ENCODE peak calls at places on chromosomes 5 and 9, in eight cellular contexts. E is AG10803; N is kidney; L is CD8-positive, alpha-beta T cell; W is A673; X is colonic mucosa; P is fibroblast of mammary gland; S is upper lobe of left lung. U is an unnamed sample.

GRCh38 chr5:25028994-25029393 is 384.2 kb upstream of the CDH10 start:
- DNase-seq in E (no peak), N (no peak), L (no peak), W (peak), X (no peak), P (no peak), S (no peak), U (no peak)

GRCh38 chr9:18236336-18236735 is 237.6 kb upstream of the ADAMTSL1 start:
- DNase-seq in E (no peak), N (no peak), L (no peak), W (no peak), X (no peak), P (no peak), S (no peak), U (no peak)

GRCh38 chr5:2916076-2916682 is 164.7 kb upstream of the IRX2 start:
- DNase-seq in E (no peak), N (no peak), L (no peak), W (no peak), X (no peak), P (no peak), S (no peak), U (no peak)

GRCh38 chr5:92941806-92942205 is 639.2 kb downstream of the NR2F1-AS1 start:
- DNase-seq in E (no peak), N (no peak), L (no peak), W (no peak), X (no peak), P (no peak), S (no peak), U (no peak)

GRCh38 chr5:127094161-127094560 is 20.9 kb upstream of the C5orf63 start:
- DNase-seq in E (no peak), N (no peak), L (no peak), W (no peak), X (no peak), P (no peak), S (no peak), U (no peak)

GRCh38 chr9:79939819-79940218 is 368.1 kb downstream of the TLE4 start:
- DNase-seq in E (no peak), N (no peak), L (no peak), W (no peak), X (no peak), P (no peak), S (no peak), U (no peak)

GRCh38 chr5:64149268-64149667 is 16.4 kb upstream of the RNF180 start:
- DNase-seq in E (no peak), N (no peak), L (no peak), W (no peak), X (no peak), P (peak), S (no peak), U (no peak)

GRCh38 chr5:112284561-112284960 is 134.5 kb downstream of the EPB41L4A start:
- DNase-seq in E (no peak), N (no peak), L (no peak), W (no peak), X (no peak), P (no peak), S (no peak), U (no peak)

GRCh38 chr5:150780816-150781221 is 2.3 kb downstream of the SMIM3 start:
- DNase-seq in E (peak), N (no peak), L (no peak), W (no peak), X (peak), P (peak), S (no peak), U (peak)

GRCh38 chr9:115988701-115989100 is 164.9 kb upstream of the PAPPA start:
- DNase-seq in E (peak), N (no peak), L (no peak), W (no peak), X (no peak), P (no peak), S (no peak), U (no peak)

GRCh38 chr5:157371655-157372471 is 88.2 kb upstream of the NIPAL4 start:
- DNase-seq in E (peak), N (no peak), L (no peak), W (no peak), X (no peak), P (no peak), S (no peak), U (peak)

DNA sequence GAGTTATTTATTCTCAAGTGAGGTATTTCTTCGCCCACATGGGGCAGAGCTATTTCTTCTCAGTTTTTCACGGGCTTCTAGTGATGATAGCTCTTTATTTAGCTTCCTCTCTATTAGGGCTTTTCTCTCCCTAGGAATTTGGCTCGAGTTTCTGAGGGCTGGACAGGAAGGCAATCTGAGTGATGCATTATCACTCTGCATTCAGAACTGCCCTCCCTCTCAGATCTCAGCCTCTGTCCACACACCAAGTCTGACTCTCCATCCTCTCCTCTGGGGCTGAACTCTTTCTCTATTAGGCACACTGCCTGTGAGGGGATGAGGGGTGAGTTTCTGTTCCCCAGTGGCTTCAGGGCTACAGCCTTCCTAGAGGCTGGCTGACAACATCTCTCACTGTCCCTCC is 14.9 kb upstream of the SCAMP1 start:
- DNase-seq in E (peak), N (no peak), L (no peak), W (no peak), X (no peak), P (peak), S (no peak), U (peak)
- H3K4me3 ChIP-seq in E (no peak), N (no peak), L (no peak), W (no peak), X (no peak), P (no peak), S (no peak), U (no peak)

DNA sequence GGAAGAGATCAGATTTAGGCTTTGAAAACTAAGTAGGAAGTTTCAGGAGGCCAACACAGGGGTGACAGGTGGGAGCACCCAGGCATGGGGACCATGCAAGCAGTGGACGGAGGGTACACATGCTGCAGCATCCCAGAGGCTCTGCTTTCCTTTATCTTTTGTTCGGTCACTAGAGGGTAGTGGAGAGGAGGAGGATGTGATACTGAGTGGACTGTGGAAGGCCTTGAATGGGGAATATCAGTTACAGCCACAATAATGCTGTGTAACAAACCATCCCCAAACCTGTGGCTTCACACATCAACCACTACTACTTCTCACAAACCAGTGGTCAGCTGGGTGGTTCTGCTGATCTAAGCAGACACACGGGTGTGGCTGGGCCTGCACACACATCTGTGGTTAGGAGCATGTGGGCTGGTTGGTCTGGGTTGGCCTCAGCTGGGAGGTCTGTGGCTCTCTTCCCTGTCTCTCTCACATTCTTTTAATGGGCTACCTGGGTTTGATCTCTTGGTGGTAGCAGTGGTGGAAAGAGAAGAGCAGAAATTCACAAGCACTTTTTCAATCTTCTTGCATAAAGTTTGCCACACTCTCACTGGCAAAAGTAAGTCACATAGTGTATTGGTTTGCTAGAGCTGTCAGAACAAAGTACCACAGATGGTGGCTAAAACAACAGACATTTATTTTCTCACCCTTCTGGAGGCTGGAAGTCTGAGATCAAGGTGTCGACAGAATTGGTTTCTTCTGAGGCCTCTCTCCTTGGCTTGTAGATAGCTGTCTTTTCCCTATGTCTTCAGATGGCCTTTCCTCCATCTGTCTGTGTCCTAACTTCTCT is 238.7 kb downstream of the AGTPBP1 start:
- DNase-seq in E (no peak), N (no peak), L (no peak), W (no peak), X (no peak), P (no peak), S (no peak), U (no peak)
- TF ChIP-seq CTCF in E (no peak), N (no peak), L (no peak), W (no peak), X (no peak), P (no peak), S (no peak), U (peak)

GRCh38 chr5:57410374-57411320 is 72.0 kb downstream of the ACTBL2 start:
- DNase-seq in E (no peak), N (no peak), L (no peak), W (no peak), X (no peak), P (no peak), S (no peak), U (no peak)

GRCh38 chr5:57414857-57415256 is 67.8 kb downstream of the ACTBL2 start:
- DNase-seq in E (peak), N (no peak), L (no peak), W (no peak), X (no peak), P (no peak), S (no peak), U (no peak)

GRCh38 chr5:57412010-57412409 is 70.6 kb downstream of the ACTBL2 start:
- DNase-seq in E (peak), N (no peak), L (no peak), W (no peak), X (no peak), P (peak), S (no peak), U (peak)

GRCh38 chr5:57413145-57413544 is 69.5 kb downstream of the ACTBL2 start:
- DNase-seq in E (no peak), N (no peak), L (no peak), W (no peak), X (no peak), P (no peak), S (no peak), U (no peak)

GRCh38 chr5:57412680-57413079 is 69.9 kb downstream of the ACTBL2 start:
- DNase-seq in E (no peak), N (no peak), L (no peak), W (no peak), X (no peak), P (no peak), S (no peak), U (no peak)
- H3K4me3 ChIP-seq in E (no peak), N (no peak), L (no peak), W (no peak), X (no peak), P (no peak), S (no peak), U (no peak)

GRCh38 chr9:86099695-86100364 is 472 bp upstream of the GOLM1 start:
- DNase-seq in E (peak), N (no peak), L (peak), W (peak), X (peak), P (peak), S (peak), U (peak)
- TF ChIP-seq CTCF in E (no peak), N (peak), L (no peak), W (no peak), X (no peak), P (no peak), S (no peak), U (peak)

GRCh38 chr9:4762889-4763521 is 22.0 kb upstream of the AK3 start:
- DNase-seq in E (no peak), N (peak), L (no peak), W (peak), X (peak), P (peak), S (peak), U (peak)
- H3K4me3 ChIP-seq in E (no peak), N (peak), L (no peak), W (peak), X (peak), P (no peak), S (peak), U (no peak)

DNA sequence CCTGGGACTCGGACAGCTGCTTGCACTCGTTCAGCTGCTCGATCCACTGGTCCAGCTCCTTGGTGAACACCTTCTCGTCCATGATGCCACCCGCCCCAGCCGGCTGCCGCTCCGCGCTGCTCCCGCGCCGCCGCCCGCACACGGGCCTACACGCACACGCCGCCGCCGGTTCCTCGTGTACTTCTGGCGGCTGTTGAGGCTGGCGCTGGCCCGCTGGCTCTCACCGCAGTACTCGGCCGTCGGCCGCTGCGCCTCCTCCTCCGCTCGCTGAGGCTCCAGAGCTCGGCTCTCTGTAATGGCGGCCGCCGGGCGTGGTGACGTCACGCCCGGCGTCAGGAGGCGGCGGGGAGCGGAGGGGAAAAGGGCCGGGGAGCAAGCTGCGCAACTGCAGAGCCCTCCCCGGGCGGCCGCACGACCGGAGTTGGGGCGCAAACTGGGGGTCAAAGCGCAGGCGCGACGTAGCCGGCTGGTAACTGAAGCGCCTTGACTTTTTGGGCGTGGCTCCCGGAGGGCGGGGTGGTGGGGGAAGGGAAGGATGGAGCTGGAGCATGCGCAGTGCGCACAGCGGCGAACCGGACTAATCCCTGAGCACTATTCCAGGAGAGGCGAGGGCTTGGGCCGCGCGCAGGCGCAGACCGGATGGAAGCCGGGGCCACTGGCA is at the start of gene PPP2CA:
- DNase-seq in E (peak), N (peak), L (peak), W (peak), X (peak), P (peak), S (peak), U (peak)
- TF ChIP-seq CTCF in E (no peak), N (no peak), L (no peak), W (no peak), X (no peak), P (no peak), S (no peak), U (no peak)

GRCh38 chr5:90590-91547 is 1.1 kb upstream of the PLEKHG4B start:
- DNase-seq in E (no peak), N (peak), L (no peak), W (peak), X (no peak), P (peak), S (peak), U (peak)

GRCh38 chr5:93221-93980 is 1.4 kb downstream of the PLEKHG4B start:
- DNase-seq in E (no peak), N (no peak), L (no peak), W (no peak), X (no peak), P (no peak), S (no peak), U (no peak)

GRCh38 chr5:94113-94892 is 2.3 kb downstream of the PLEKHG4B start:
- DNase-seq in E (no peak), N (no peak), L (no peak), W (no peak), X (no peak), P (no peak), S (no peak), U (no peak)

GRCh38 chr5:91556-92263 is at the start of gene PLEKHG4B:
- DNase-seq in E (no peak), N (peak), L (no peak), W (peak), X (no peak), P (no peak), S (no peak), U (no peak)

DNA sequence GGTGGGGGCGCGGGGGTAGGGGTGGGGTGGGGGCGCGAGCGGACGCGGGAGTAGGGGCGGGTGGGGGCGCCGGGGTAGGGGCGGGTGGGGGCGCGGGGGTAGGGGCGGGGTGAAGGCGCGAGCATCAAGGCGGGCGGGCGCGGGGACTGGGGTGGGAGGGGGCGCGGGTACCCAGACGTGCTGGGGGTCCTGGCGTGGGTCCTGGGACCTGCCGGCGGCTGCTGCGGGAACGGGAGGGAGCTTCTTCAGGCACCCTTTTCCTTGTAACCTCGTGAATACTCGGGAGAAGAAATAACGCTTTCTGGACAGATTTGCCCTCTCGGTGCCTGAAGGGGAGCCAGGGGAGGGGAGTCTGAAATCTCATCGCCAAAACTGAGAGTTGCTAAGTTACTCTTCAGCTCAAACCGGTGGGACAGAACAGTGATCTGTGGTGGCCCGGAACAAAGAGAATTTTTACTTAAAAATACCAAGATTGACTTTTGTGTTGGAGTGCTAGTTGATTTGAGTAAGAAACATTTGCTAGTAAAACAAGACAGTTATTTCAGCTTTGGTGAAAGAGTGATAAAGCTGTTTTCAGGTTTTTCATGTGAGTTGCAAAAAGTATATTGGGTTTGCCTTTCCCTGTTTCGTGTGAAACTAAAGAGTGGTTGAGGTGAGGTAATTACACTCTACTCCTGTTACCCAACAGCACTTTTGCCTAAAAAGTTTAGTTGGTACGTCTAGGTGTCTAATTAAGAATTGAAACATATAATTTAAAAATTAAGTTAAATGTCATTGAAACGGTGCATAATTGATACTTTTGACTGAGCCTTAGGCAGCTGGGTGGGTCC is 638 bp downstream of the PLEKHG4B start:
- DNase-seq in E (no peak), N (no peak), L (no peak), W (no peak), X (no peak), P (no peak), S (no peak), U (no peak)
- H3K4me3 ChIP-seq in E (peak), N (no peak), L (no peak), W (no peak), X (no peak), P (no peak), S (no peak), U (no peak)